ENCODE peak calls at places on chromosomes 16 and 17, in ten cellular contexts. Z, S, H, V, R, D, U, I, T and J are unnamed samples.

GRCh38 chr17:81322271-81323082 is 27.4 kb upstream of the SLC38A10 start:
- DNase-seq in Z (peak), S (no peak), H (peak), V (peak), R (no peak), D (no peak), U (no peak), I (no peak), T (peak), J (peak)

GRCh38 chr16:82195917-82196494 is 26.0 kb upstream of the MPHOSPH6 start:
- DNase-seq in Z (no peak), S (peak), H (no peak), V (no peak), R (no peak), D (no peak), U (no peak), I (no peak), T (peak), J (no peak)

GRCh38 chr17:74201250-74201649 is 2.2 kb upstream of the RPL38 start:
- DNase-seq in Z (peak), S (peak), H (no peak), V (no peak), R (no peak), D (no peak), U (no peak), I (peak), T (no peak), J (no peak)

GRCh38 chr17:17109231-17109630 is 67.0 kb downstream of the MPRIP start:
- DNase-seq in Z (peak), S (no peak), H (no peak), V (no peak), R (no peak), D (no peak), U (no peak), I (no peak), T (no peak), J (no peak)

GRCh38 chr17:68296217-68297140 is 5.2 kb downstream of the ARSG start:
- DNase-seq in Z (no peak), S (no peak), H (peak), V (peak), R (no peak), D (no peak), U (no peak), I (no peak), T (no peak), J (peak)

GRCh38 chr17:13407381-13407780 is 194.3 kb downstream of the HS3ST3A1 start:
- DNase-seq in Z (no peak), S (no peak), H (no peak), V (no peak), R (no peak), D (no peak), U (no peak), I (no peak), T (no peak), J (no peak)

GRCh38 chr17:65181237-65182061 is 44.3 kb downstream of the RGS9 start:
- DNase-seq in Z (no peak), S (no peak), H (peak), V (no peak), R (no peak), D (no peak), U (no peak), I (no peak), T (no peak), J (no peak)

GRCh38 chr16:73544266-73544665 is 496.3 kb upstream of the ZFHX3 start:
- DNase-seq in Z (no peak), S (no peak), H (no peak), V (no peak), R (no peak), D (no peak), U (no peak), I (no peak), T (no peak), J (no peak)

GRCh38 chr16:85614338-85615013 is 1.4 kb downstream of the GSE1 start:
- DNase-seq in Z (no peak), S (no peak), H (no peak), V (no peak), R (no peak), D (no peak), U (no peak), I (no peak), T (no peak), J (no peak)

GRCh38 chr16:66713076-66713475 is 16.5 kb upstream of the CMTM4 start:
- DNase-seq in Z (no peak), S (no peak), H (no peak), V (no peak), R (no peak), D (no peak), U (no peak), I (no peak), T (no peak), J (no peak)

GRCh38 chr16:47734987-47735594 is 274.0 kb downstream of the PHKB start:
- DNase-seq in Z (no peak), S (no peak), H (no peak), V (no peak), R (no peak), D (no peak), U (no peak), I (no peak), T (no peak), J (no peak)

GRCh38 chr17:16923904-16924700 is 47.8 kb downstream of the TNFRSF13B start:
- DNase-seq in Z (no peak), S (no peak), H (no peak), V (no peak), R (no peak), D (no peak), U (no peak), I (no peak), T (no peak), J (no peak)

GRCh38 chr16:5005916-5006315 is 27.8 kb downstream of the NAGPA start:
- DNase-seq in Z (no peak), S (no peak), H (no peak), V (no peak), R (no peak), D (no peak), U (no peak), I (no peak), T (no peak), J (no peak)

GRCh38 chr16:11460820-11461594 is 115.7 kb downstream of the RMI2 start:
- DNase-seq in Z (no peak), S (no peak), H (no peak), V (no peak), R (no peak), D (no peak), U (no peak), I (no peak), T (no peak), J (no peak)

GRCh38 chr16:27314161-27314723 is 468 bp downstream of the IL4R start:
- DNase-seq in Z (no peak), S (peak), H (peak), V (peak), R (peak), D (no peak), U (peak), I (peak), T (peak), J (no peak)

GRCh38 chr16:78789556-78789955 is 690.1 kb downstream of the WWOX start:
- DNase-seq in Z (no peak), S (no peak), H (no peak), V (no peak), R (no peak), D (no peak), U (no peak), I (no peak), T (no peak), J (no peak)

GRCh38 chr17:17792551-17793377 is 44.0 kb downstream of the SREBF1 start:
- DNase-seq in Z (peak), S (peak), H (peak), V (peak), R (no peak), D (no peak), U (no peak), I (peak), T (no peak), J (peak)

GRCh38 chr16:56848955-56849689 is 15.9 kb upstream of the SLC12A3 start:
- DNase-seq in Z (no peak), S (peak), H (no peak), V (no peak), R (no peak), D (no peak), U (no peak), I (peak), T (no peak), J (no peak)

GRCh38 chr17:68957944-68958343 is 2.8 kb upstream of the ABCA8 start:
- DNase-seq in Z (no peak), S (no peak), H (no peak), V (no peak), R (no peak), D (no peak), U (no peak), I (no peak), T (no peak), J (no peak)

GRCh38 chr16:57834936-57835335 is 32.6 kb upstream of the KIFC3 start:
- DNase-seq in Z (no peak), S (peak), H (no peak), V (no peak), R (no peak), D (no peak), U (no peak), I (no peak), T (no peak), J (no peak)

GRCh38 chr17:38702900-38703741 is 2.0 kb upstream of the MLLT6 start:
- DNase-seq in Z (no peak), S (no peak), H (peak), V (no peak), R (no peak), D (no peak), U (no peak), I (no peak), T (no peak), J (no peak)

GRCh38 chr17:17876959-17877547 is 40.3 kb upstream of the SREBF1 start:
- DNase-seq in Z (no peak), S (peak), H (no peak), V (no peak), R (no peak), D (no peak), U (no peak), I (no peak), T (no peak), J (no peak)

GRCh38 chr17:82031885-82032627 is 578 bp downstream of the RAC3 start:
- DNase-seq in Z (peak), S (no peak), H (no peak), V (no peak), R (no peak), D (no peak), U (no peak), I (no peak), T (peak), J (no peak)

GRCh38 chr17:46047398-46047797 is 48.3 kb downstream of the STH start:
- DNase-seq in Z (no peak), S (no peak), H (no peak), V (no peak), R (no peak), D (no peak), U (no peak), I (no peak), T (no peak), J (no peak)

GRCh38 chr17:66302761-66303626 is 581 bp downstream of the PRKCA start:
- DNase-seq in Z (peak), S (peak), H (peak), V (peak), R (no peak), D (no peak), U (peak), I (no peak), T (peak), J (peak)

GRCh38 chr17:81831957-81832607 is 1.0 kb downstream of the MCRIP1 start:
- DNase-seq in Z (peak), S (no peak), H (peak), V (peak), R (no peak), D (no peak), U (no peak), I (no peak), T (no peak), J (peak)

GRCh38 chr17:3952186-3952585 is 12.1 kb downstream of the ATP2A3 start:
- DNase-seq in Z (no peak), S (no peak), H (no peak), V (no peak), R (no peak), D (no peak), U (no peak), I (no peak), T (no peak), J (no peak)

GRCh38 chr17:40419559-40420331 is 2.0 kb upstream of the TOP2A start:
- DNase-seq in Z (peak), S (no peak), H (no peak), V (no peak), R (no peak), D (no peak), U (no peak), I (no peak), T (no peak), J (no peak)

GRCh38 chr17:29051194-29051593 is 8.3 kb downstream of the PIPOX start:
- DNase-seq in Z (no peak), S (no peak), H (no peak), V (no peak), R (no peak), D (no peak), U (no peak), I (no peak), T (no peak), J (no peak)

GRCh38 chr16:50386139-50386538 is 17.4 kb upstream of the BRD7 start:
- DNase-seq in Z (no peak), S (no peak), H (no peak), V (no peak), R (no peak), D (no peak), U (no peak), I (no peak), T (no peak), J (no peak)